ENCODE peak calls at places on chromosomes 13 and 19, in five cellular contexts. One of them, this sample, is unnamed.
A peak's percentile ranks its signal among the peaks of the same experiment; 100 is the strongest.

GRCh38 chr19:13027031-13027430 is 31.8 kb downstream of the NFIX start:
- DNase-seq in RWPE1: no peak
- DNase-seq in endodermal cell: no peak
- DNase-seq in ACHN: no peak
- DNase-seq in NCI-H774: no peak
- DNase-seq in this sample: no peak

GRCh38 chr19:17138937-17139598 is 63.5 kb downstream of the MYO9B start:
- DNase-seq in endodermal cell: no peak
- DNase-seq in RWPE1: no peak
- DNase-seq in NCI-H774: peak; percentile 8
- DNase-seq in ACHN: no peak
- DNase-seq in this sample: no peak

GRCh38 chr13:73290844-73291243 is 232.0 kb downstream of the KLF5 start:
- DNase-seq in RWPE1: no peak
- DNase-seq in NCI-H774: no peak
- DNase-seq in endodermal cell: no peak
- DNase-seq in ACHN: no peak
- DNase-seq in this sample: peak; percentile 36

GRCh38 chr19:50896591-50897190 is 14.5 kb downstream of the KLK4 start:
- DNase-seq in endodermal cell: no peak
- DNase-seq in RWPE1: peak; percentile 5
- DNase-seq in NCI-H774: peak; percentile 53
- DNase-seq in ACHN: peak; percentile 75
- DNase-seq in this sample: peak; percentile 53

GRCh38 chr19:18399008-18399407 is 1.6 kb upstream of the LRRC25 start:
- DNase-seq in ACHN: no peak
- DNase-seq in endodermal cell: no peak
- DNase-seq in RWPE1: no peak
- DNase-seq in NCI-H774: no peak
- DNase-seq in this sample: no peak

GRCh38 chr13:45630791-45631190 is 15.3 kb upstream of the ERICH6B start:
- DNase-seq in endodermal cell: no peak
- DNase-seq in RWPE1: no peak
- DNase-seq in ACHN: no peak
- DNase-seq in NCI-H774: no peak
- DNase-seq in this sample: no peak

GRCh38 chr19:1811472-1811894 is 593 bp downstream of the ATP8B3 start:
- DNase-seq in RWPE1: peak; percentile 91
- DNase-seq in NCI-H774: no peak
- DNase-seq in endodermal cell: no peak
- DNase-seq in ACHN: peak; percentile 76
- DNase-seq in this sample: peak; percentile 83

GRCh38 chr13:110232756-110233155 is 74.2 kb downstream of the COL4A1 start:
- DNase-seq in endodermal cell: peak; percentile 11
- DNase-seq in RWPE1: no peak
- DNase-seq in ACHN: no peak
- DNase-seq in NCI-H774: no peak
- DNase-seq in this sample: no peak

GRCh38 chr13:21557995-21558394 is 46.0 kb downstream of the MICU2 start:
- DNase-seq in RWPE1: no peak
- DNase-seq in ACHN: peak; percentile 41
- DNase-seq in endodermal cell: peak; percentile 68
- DNase-seq in NCI-H774: no peak
- DNase-seq in this sample: peak; percentile 70

GRCh38 chr13:45194081-45194939 is 6.5 kb downstream of the KCTD4 start:
- DNase-seq in endodermal cell: peak; percentile 71
- DNase-seq in ACHN: peak; percentile 80
- DNase-seq in RWPE1: no peak
- DNase-seq in NCI-H774: no peak
- DNase-seq in this sample: no peak

GRCh38 chr13:48575014-48575413 is 42.1 kb upstream of the RCBTB2 start:
- DNase-seq in ACHN: no peak
- DNase-seq in NCI-H774: no peak
- DNase-seq in RWPE1: no peak
- DNase-seq in endodermal cell: no peak
- DNase-seq in this sample: no peak

GRCh38 chr19:46065486-46065885 is 24.7 kb upstream of the IGFL4 start:
- DNase-seq in RWPE1: peak; percentile 60
- DNase-seq in NCI-H774: no peak
- DNase-seq in ACHN: no peak
- DNase-seq in endodermal cell: no peak
- DNase-seq in this sample: no peak

This sample was measured in HT-29.